ENCODE peak calls at places on chromosome 1, in eight cellular contexts. T is breast epithelium, P is transverse colon, A is sigmoid colon, V is SK-N-SH, S is Panc1, W is spleen, O is suprapubic skin. U is an unnamed sample.

GRCh38 chr1:3002349-3003038 is 18.8 kb upstream of the ACTRT2 start:
- DNase-seq in A (peak; percentile 52), O (peak; percentile 75), V (no peak), W (peak; percentile 37), P (no peak), T (no peak), S (no peak), U (no peak)

GRCh38 chr1:215672482-215672881 is 105.4 kb downstream of the KCTD3 start:
- DNase-seq in A (no peak), W (no peak), O (no peak), T (no peak), S (no peak), V (no peak), P (no peak), U (no peak)

GRCh38 chr1:236130372-236130771 is 12.0 kb upstream of the GPR137B start:
- DNase-seq in P (no peak), A (no peak), S (no peak), V (no peak), W (no peak), T (no peak), O (no peak), U (no peak)

GRCh38 chr1:35688161-35688560 is 30.5 kb downstream of the C1orf216 start:
- DNase-seq in P (no peak), S (no peak), T (no peak), V (no peak), W (no peak), A (no peak), O (no peak), U (no peak)

GRCh38 chr1:205354259-205354904 is 2.3 kb downstream of the KLHDC8A start:
- DNase-seq in V (peak; percentile 56), W (no peak), O (no peak), P (peak; percentile 62), S (peak; percentile 43), A (peak; percentile 72), T (peak; percentile 52), U (no peak)

GRCh38 chr1:171081220-171081993 is 9.3 kb upstream of the FMO3 start:
- DNase-seq in W (no peak), T (no peak), O (no peak), V (peak; percentile 1), P (no peak), A (no peak), S (no peak), U (no peak)

GRCh38 chr1:101128211-101128727 is 102.7 kb upstream of the DPH5 start:
- DNase-seq in P (no peak), T (no peak), W (no peak), V (no peak), A (no peak), O (no peak), S (no peak), U (no peak)

GRCh38 chr1:240732390-240732789 is 120.4 kb upstream of the GREM2 start:
- DNase-seq in V (peak; percentile 80), S (peak; percentile 35), O (no peak), T (no peak), A (no peak), W (no peak), P (no peak), U (no peak)

GRCh38 chr1:94048413-94049164 is 72.4 kb downstream of the ABCA4 start:
- DNase-seq in W (no peak), O (no peak), S (no peak), V (no peak), A (no peak), T (no peak), P (no peak), U (no peak)

GRCh38 chr1:180923024-180923841 is 10.5 kb downstream of the KIAA1614 start:
- DNase-seq in S (no peak), W (no peak), T (no peak), P (no peak), A (no peak), V (no peak), O (no peak), U (no peak)

GRCh38 chr1:40635763-40636500 is 29.6 kb downstream of the RIMS3 start:
- DNase-seq in O (no peak), T (no peak), P (no peak), W (no peak), S (no peak), A (peak; percentile 42), V (no peak), U (no peak)

GRCh38 chr1:45765999-45766792 is 15.7 kb upstream of the IPP start:
- DNase-seq in W (no peak), A (no peak), P (no peak), V (no peak), S (no peak), O (no peak), T (no peak), U (no peak)

GRCh38 chr1:19770436-19771190 is 29.1 kb downstream of the TMCO4 start:
- DNase-seq in P (no peak), O (no peak), S (no peak), A (no peak), W (no peak), V (no peak), T (no peak), U (no peak)

GRCh38 chr1:52204696-52205095 is 62.8 kb downstream of the ZFYVE9 start:
- DNase-seq in O (no peak), P (no peak), W (no peak), T (no peak), V (no peak), A (no peak), S (no peak), U (no peak)

GRCh38 chr1:52210044-52210443 is 68.2 kb downstream of the ZFYVE9 start:
- DNase-seq in V (no peak), S (no peak), A (no peak), W (no peak), T (no peak), O (no peak), P (no peak), U (no peak)

GRCh38 chr1:52209429-52209828 is 67.5 kb downstream of the ZFYVE9 start:
- DNase-seq in O (no peak), A (no peak), S (no peak), T (no peak), P (no peak), W (no peak), V (no peak), U (no peak)

DNA sequence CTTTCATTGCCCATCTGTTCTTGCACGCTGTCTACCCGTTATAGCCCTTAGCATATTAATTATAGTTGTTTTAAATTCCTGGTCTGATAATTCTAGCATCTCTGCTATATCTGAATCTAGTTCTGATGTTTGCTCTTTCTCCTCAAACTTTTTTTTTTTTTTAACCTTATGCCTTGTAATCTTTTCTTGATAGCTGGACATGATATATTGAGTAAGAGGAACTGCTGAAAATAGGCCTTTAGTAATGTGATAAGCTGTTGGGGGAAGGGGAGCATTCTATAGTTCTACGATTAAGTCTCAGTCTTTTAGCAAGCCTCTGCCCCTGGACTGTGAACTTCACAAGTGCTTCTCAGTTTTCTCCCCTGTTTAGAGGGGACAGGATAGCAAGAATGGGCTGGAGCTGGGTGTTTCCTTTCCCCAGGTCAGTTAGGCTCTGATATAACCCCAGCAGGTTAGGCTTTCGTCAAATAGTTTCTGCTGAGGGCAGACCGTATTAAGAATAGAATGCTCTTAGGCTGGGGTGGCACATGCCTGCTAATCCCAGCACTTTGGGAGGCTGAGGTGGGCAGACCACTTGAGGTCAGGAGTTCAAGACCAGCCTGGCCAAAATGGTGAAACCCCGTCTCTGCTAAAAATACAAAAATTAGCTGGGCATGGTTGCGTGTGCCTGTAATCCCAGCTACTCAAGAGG is 62.2 kb downstream of the ZFYVE9 start:
- DNase-seq in A (no peak), O (no peak), P (no peak), W (no peak), V (no peak), T (no peak), S (no peak), U (no peak)
- H3K27ac ChIP-seq in A (no peak overlapping the region), O (no peak overlapping the region), P (no peak overlapping the region), W (no peak overlapping the region), V (no peak overlapping the region), T (no peak overlapping the region), S (no peak overlapping the region), U (no peak overlapping the region)

GRCh38 chr1:241896670-241896962 is 48.6 kb downstream of the EXO1 start:
- DNase-seq in O (no peak), P (no peak), A (no peak), W (no peak), S (no peak), V (no peak), T (no peak), U (no peak)
- TF ChIP-seq CTCF in O (no peak), P (no peak), A (no peak), W (no peak), S (peak; percentile 42), V (no peak), T (no peak), U (no peak)

DNA sequence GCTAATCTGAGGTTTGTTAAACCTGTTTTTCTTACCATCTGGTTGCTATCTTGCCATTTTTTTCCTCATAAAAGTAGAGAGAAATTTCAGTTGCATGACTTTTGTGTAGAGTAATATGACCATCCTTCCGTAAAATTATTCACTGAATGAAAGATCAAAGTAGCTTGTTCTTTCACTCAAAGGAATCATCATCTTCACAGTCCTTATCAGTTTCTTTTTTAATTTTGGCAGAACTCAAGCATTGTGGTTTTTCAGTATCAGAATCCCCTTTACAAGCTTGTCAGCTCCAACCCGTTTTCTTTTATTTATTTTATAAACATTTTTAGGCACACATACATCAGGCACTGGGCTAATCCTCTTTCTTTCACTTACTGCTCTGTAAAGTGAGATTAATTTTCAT is 91.7 kb downstream of the UBE2U start:
- DNase-seq in T (no peak), A (no peak), P (no peak), O (no peak), S (no peak), W (no peak), V (no peak), U (no peak)
- TF ChIP-seq POLR2AphosphoS5 in T (no peak), A (no peak), P (no peak), O (no peak), S (no peak), W (no peak), V (no peak), U (no peak)

GRCh38 chr1:116404699-116405098 is 31.7 kb downstream of the ATP1A1 start:
- DNase-seq in O (no peak), T (no peak), S (no peak), V (no peak), A (no peak), P (no peak), W (no peak), U (no peak)

GRCh38 chr1:116400780-116401179 is 27.7 kb downstream of the ATP1A1 start:
- DNase-seq in S (no peak), T (no peak), O (no peak), P (no peak), W (no peak), A (no peak), V (no peak), U (no peak)

GRCh38 chr1:116401646-116402176 is 28.7 kb downstream of the ATP1A1 start:
- DNase-seq in W (no peak), T (no peak), S (no peak), V (no peak), P (no peak), O (no peak), A (no peak), U (no peak)

GRCh38 chr1:116403506-116404136 is 30.6 kb downstream of the ATP1A1 start:
- DNase-seq in S (no peak), W (no peak), V (no peak), O (no peak), A (no peak), P (no peak), T (no peak), U (no peak)

DNA sequence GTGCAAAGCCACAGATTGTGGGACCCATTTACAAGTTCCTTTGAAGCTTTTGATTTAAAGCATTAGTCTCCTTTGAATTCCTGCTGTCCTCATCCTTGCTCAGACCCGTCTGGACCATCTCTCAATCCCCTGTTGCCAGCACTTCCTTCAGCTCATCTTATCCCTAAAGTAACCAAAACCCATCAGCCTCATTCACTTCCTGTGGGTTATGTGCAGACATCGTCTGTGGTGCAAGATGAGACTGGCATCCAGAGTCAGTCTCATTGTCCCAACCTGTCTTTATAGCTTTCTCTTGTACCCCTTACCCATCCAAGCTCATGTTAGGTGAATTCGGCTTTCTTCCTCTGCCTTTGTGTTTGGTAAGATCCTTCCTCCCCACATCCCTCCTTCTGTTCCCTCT is 29.3 kb downstream of the ATP1A1 start:
- DNase-seq in S (no peak), P (no peak), O (no peak), A (no peak), V (no peak), T (no peak), W (no peak), U (no peak)
- H3K27ac ChIP-seq in S (no peak overlapping the region), P (no peak overlapping the region), O (no peak overlapping the region), A (no peak overlapping the region), V (no peak overlapping the region), T (no peak overlapping the region), W (no peak overlapping the region), U (no peak overlapping the region)

U was measured in esophagus muscularis mucosa.